ENCODE peak calls at places on chromosomes 2 and 18, in nine cellular contexts. One of them, this sample, is unnamed.

GRCh38 chr2:123164216-123164615 is 860.9 kb upstream of the CNTNAP5 start:
- DNase-seq in endothelial cell of umbilical vein: no peak
- DNase-seq in body of pancreas: no peak
- DNase-seq in stomach: no peak
- DNase-seq in prostate gland: no peak
- DNase-seq in uterus: no peak
- DNase-seq in right lobe of liver: no peak
- DNase-seq in K562: no peak
- DNase-seq in A549: no peak
- DNase-seq in this sample: no peak

GRCh38 chr18:54558609-54559585 is 32.1 kb upstream of the DYNAP start:
- DNase-seq in endothelial cell of umbilical vein: peak; percentile 25
- DNase-seq in body of pancreas: no peak
- DNase-seq in stomach: no peak
- DNase-seq in prostate gland: no peak
- DNase-seq in uterus: no peak
- DNase-seq in right lobe of liver: no peak
- DNase-seq in K562: peak; percentile 9
- DNase-seq in A549: peak; percentile 5
- DNase-seq in this sample: no peak

GRCh38 chr2:58137856-58138255 is 91.2 kb downstream of the VRK2 start:
- DNase-seq in endothelial cell of umbilical vein: peak; percentile 87
- DNase-seq in body of pancreas: no peak
- DNase-seq in stomach: no peak
- DNase-seq in prostate gland: no peak
- DNase-seq in uterus: no peak
- DNase-seq in right lobe of liver: no peak
- DNase-seq in K562: no peak
- DNase-seq in A549: no peak
- DNase-seq in this sample: no peak

GRCh38 chr2:177392373-177393246 is at the start of gene AGPS:
- DNase-seq in endothelial cell of umbilical vein: peak; percentile 72
- DNase-seq in body of pancreas: peak; percentile 84
- DNase-seq in stomach: peak; percentile 77
- DNase-seq in prostate gland: peak; percentile 22
- DNase-seq in uterus: peak; percentile 50
- DNase-seq in right lobe of liver: peak; percentile 85
- DNase-seq in K562: peak; percentile 90
- DNase-seq in A549: peak; percentile 59
- DNase-seq in this sample: peak; percentile 10

GRCh38 chr2:98412751-98413445 is 31.8 kb upstream of the INPP4A start:
- DNase-seq in endothelial cell of umbilical vein: peak; percentile 87
- DNase-seq in body of pancreas: peak; percentile 18
- DNase-seq in stomach: no peak
- DNase-seq in prostate gland: no peak
- DNase-seq in uterus: no peak
- DNase-seq in right lobe of liver: no peak
- DNase-seq in K562: peak; percentile 68
- DNase-seq in A549: peak; percentile 54
- DNase-seq in this sample: no peak

GRCh38 chr18:75854174-75854573 is 426.7 kb upstream of the SMIM21 start:
- DNase-seq in endothelial cell of umbilical vein: no peak
- DNase-seq in body of pancreas: no peak
- DNase-seq in stomach: no peak
- DNase-seq in prostate gland: no peak
- DNase-seq in uterus: no peak
- DNase-seq in right lobe of liver: no peak
- DNase-seq in K562: peak; percentile 17
- DNase-seq in A549: peak; percentile 5
- DNase-seq in this sample: no peak

GRCh38 chr2:54660752-54661151 is 62.7 kb upstream of the EML6 start:
- DNase-seq in endothelial cell of umbilical vein: no peak
- DNase-seq in body of pancreas: no peak
- DNase-seq in stomach: no peak
- DNase-seq in prostate gland: no peak
- DNase-seq in uterus: no peak
- DNase-seq in right lobe of liver: no peak
- DNase-seq in K562: no peak
- DNase-seq in A549: no peak
- DNase-seq in this sample: no peak

GRCh38 chr2:12155308-12156061 is 409.1 kb downstream of the LPIN1 start:
- DNase-seq in endothelial cell of umbilical vein: peak; percentile 97
- DNase-seq in body of pancreas: no peak
- DNase-seq in stomach: no peak
- DNase-seq in prostate gland: no peak
- DNase-seq in uterus: no peak
- DNase-seq in right lobe of liver: no peak
- DNase-seq in K562: no peak
- DNase-seq in A549: no peak
- DNase-seq in this sample: no peak

GRCh38 chr2:188028739-188029138 is 262.9 kb upstream of the GULP1 start:
- DNase-seq in endothelial cell of umbilical vein: no peak
- DNase-seq in body of pancreas: no peak
- DNase-seq in stomach: no peak
- DNase-seq in prostate gland: no peak
- DNase-seq in uterus: no peak
- DNase-seq in right lobe of liver: no peak
- DNase-seq in K562: no peak
- DNase-seq in A549: no peak
- DNase-seq in this sample: no peak

GRCh38 chr2:67566292-67566691 is 169.2 kb downstream of the ETAA1 start:
- DNase-seq in endothelial cell of umbilical vein: no peak
- DNase-seq in body of pancreas: no peak
- DNase-seq in stomach: peak; percentile 26
- DNase-seq in prostate gland: no peak
- DNase-seq in uterus: no peak
- DNase-seq in right lobe of liver: no peak
- DNase-seq in K562: no peak
- DNase-seq in A549: no peak
- DNase-seq in this sample: no peak

GRCh38 chr2:150485114-150485870 is 2.2 kb downstream of the RND3 start:
- DNase-seq in endothelial cell of umbilical vein: peak; percentile 67
- DNase-seq in body of pancreas: peak; percentile 80
- DNase-seq in stomach: peak; percentile 89
- DNase-seq in prostate gland: peak; percentile 90
- DNase-seq in uterus: peak; percentile 53
- DNase-seq in right lobe of liver: peak; percentile 87
- DNase-seq in K562: no peak
- DNase-seq in A549: peak; percentile 41
- DNase-seq in this sample: no peak

GRCh38 chr2:150487537-150488429 is at the start of gene RND3:
- DNase-seq in endothelial cell of umbilical vein: peak; percentile 99
- DNase-seq in body of pancreas: peak; percentile 95
- DNase-seq in stomach: peak; percentile 96
- DNase-seq in prostate gland: peak; percentile 99
- DNase-seq in uterus: peak; percentile 98
- DNase-seq in right lobe of liver: peak; percentile 94
- DNase-seq in K562: peak; percentile 58
- DNase-seq in A549: peak; percentile 86
- DNase-seq in this sample: peak; percentile 31

GRCh38 chr2:150484461-150484931 is 3.0 kb downstream of the RND3 start:
- DNase-seq in endothelial cell of umbilical vein: peak; percentile 37
- DNase-seq in body of pancreas: no peak
- DNase-seq in stomach: no peak
- DNase-seq in prostate gland: no peak
- DNase-seq in uterus: no peak
- DNase-seq in right lobe of liver: no peak
- DNase-seq in K562: no peak
- DNase-seq in A549: no peak
- DNase-seq in this sample: no peak

GRCh38 chr2:150486539-150487484 is 655 bp downstream of the RND3 start:
- DNase-seq in endothelial cell of umbilical vein: peak; percentile 43
- DNase-seq in body of pancreas: peak; percentile 34
- DNase-seq in stomach: peak; percentile 50
- DNase-seq in prostate gland: peak; percentile 51
- DNase-seq in uterus: peak; percentile 44
- DNase-seq in right lobe of liver: peak; percentile 27
- DNase-seq in K562: no peak
- DNase-seq in A549: no peak
- DNase-seq in this sample: no peak

DNA sequence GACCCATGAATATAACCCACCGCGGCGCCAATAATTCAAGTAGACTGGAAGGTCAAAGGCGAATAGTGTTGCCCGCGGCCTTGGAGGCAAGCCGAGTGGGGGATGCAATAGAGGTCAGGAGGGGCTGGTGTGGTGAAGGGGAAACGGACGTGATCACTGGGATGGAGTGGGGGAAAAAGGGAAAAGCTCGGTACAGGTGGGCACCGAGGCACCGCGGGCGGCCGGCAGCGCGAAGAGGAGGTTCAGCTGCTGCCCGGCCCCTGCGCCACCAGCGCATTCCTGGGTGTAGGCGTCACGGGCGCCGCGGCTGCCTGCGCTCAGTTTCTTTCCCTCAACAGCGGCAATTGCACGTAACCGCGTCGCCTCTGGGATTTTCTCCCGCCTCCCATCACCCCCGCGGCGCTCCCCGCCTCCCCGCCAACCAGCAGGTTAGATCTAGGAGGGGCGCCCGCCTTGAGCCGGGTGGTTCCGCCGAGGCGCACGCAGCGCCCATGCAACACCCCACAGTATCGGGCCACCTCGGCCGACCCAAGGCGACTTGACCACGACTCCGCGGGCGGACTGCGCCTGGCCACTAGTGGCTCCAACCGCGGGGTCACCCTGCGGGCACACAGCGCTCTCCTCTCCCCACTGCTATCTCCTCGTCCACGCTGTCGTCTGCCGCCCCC is 1.5 kb downstream of the RND3 start:
- DNase-seq in endothelial cell of umbilical vein: peak; percentile 60
- DNase-seq in body of pancreas: peak; percentile 73
- DNase-seq in stomach: peak; percentile 80
- DNase-seq in prostate gland: peak; percentile 66
- DNase-seq in uterus: peak; percentile 65
- DNase-seq in right lobe of liver: peak; percentile 77
- DNase-seq in K562: no peak
- DNase-seq in A549: peak; percentile 37
- DNase-seq in this sample: no peak
- TF ChIP-seq POLR2A in endothelial cell of umbilical vein: peak; percentile 33
- TF ChIP-seq POLR2A in body of pancreas: peak; percentile 75
- TF ChIP-seq POLR2A in stomach: no peak
- TF ChIP-seq POLR2A in prostate gland: peak; percentile 73
- TF ChIP-seq POLR2A in uterus: peak; percentile 61
- TF ChIP-seq POLR2A in right lobe of liver: peak; percentile 64
- TF ChIP-seq POLR2A in K562: no peak
- TF ChIP-seq POLR2A in A549: peak; percentile 25
- TF ChIP-seq POLR2A in this sample: peak; percentile 47

DNA sequence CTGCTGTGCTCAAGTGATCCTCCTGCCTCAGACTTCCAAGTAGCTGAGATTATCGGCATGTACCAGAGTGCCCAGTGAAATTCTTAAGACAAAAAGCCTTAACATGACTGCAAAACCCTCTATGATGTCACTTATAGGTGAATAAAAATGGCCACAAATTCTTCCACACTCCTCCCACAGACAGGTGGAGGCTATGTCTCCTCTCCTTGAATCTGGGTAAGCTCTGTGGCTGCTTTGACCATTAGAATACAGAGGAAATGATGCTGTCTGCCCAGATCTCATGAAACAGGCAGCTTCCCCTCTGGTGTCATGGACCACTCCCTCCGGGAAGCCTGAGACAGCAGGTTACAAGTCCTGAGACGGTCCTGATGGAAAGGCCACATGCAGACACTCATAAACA is 211.1 kb downstream of the TGIF1 start:
- DNase-seq in endothelial cell of umbilical vein: no peak
- DNase-seq in body of pancreas: no peak
- DNase-seq in stomach: no peak
- DNase-seq in prostate gland: no peak
- DNase-seq in uterus: no peak
- DNase-seq in right lobe of liver: no peak
- DNase-seq in K562: peak; percentile 53
- DNase-seq in A549: no peak
- DNase-seq in this sample: no peak
- H3K27ac ChIP-seq in endothelial cell of umbilical vein: no peak overlapping the region
- H3K27ac ChIP-seq in body of pancreas: no peak overlapping the region
- H3K27ac ChIP-seq in stomach: peak overlapping the region; percentile 2
- H3K27ac ChIP-seq in prostate gland: no peak overlapping the region
- H3K27ac ChIP-seq in uterus: no peak overlapping the region
- H3K27ac ChIP-seq in right lobe of liver: peak overlapping the region; percentile 47
- H3K27ac ChIP-seq in K562: peak overlapping the region; percentile 84
- H3K27ac ChIP-seq in A549: peak overlapping the region; percentile 87
- H3K27ac ChIP-seq in this sample: peak overlapping the region; percentile 31

DNA sequence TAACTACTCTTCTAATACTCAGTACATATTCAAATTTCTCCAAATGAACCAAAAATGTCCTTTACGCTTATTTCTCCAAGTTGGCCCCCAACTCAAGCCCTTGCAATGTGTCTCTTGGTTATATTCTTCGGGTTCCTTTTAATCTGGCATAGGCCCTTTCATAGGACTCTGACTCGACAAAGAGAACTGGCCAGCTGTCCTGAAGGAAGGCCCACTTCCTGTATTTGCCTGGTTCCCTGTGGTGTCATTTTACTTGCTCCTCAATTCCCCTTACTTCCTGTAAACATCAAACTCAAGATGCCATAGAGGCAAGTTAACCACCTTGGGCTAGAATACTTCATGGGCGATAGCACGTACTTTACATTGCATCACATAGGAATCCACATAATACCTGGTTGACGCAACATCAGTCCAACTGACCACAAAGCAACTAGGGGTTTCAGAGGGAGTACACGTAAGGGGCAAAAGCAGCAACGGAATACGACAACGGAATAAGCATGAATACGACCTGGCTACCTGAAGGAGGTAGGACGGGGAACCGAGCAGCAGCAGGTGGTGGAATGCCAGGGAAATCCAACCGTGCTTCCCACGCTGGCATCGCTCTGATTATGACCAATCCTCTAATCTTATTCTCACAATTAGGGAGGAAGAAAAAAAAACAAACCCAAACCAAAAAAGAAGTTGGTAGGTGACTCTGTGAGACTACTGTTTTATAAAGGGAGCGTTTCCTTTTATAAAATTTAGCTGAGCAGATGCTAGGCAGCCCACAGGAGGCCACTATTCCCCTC is 823 bp upstream of the GORASP2 start:
- DNase-seq in endothelial cell of umbilical vein: no peak
- DNase-seq in body of pancreas: peak; percentile 28
- DNase-seq in stomach: no peak
- DNase-seq in prostate gland: no peak
- DNase-seq in uterus: peak; percentile 24
- DNase-seq in right lobe of liver: no peak
- DNase-seq in K562: peak; percentile 40
- DNase-seq in A549: peak; percentile 18
- DNase-seq in this sample: no peak
- TF ChIP-seq POLR2A in endothelial cell of umbilical vein: no peak
- TF ChIP-seq POLR2A in body of pancreas: no peak
- TF ChIP-seq POLR2A in stomach: no peak
- TF ChIP-seq POLR2A in prostate gland: no peak
- TF ChIP-seq POLR2A in uterus: no peak
- TF ChIP-seq POLR2A in right lobe of liver: no peak
- TF ChIP-seq POLR2A in K562: no peak
- TF ChIP-seq POLR2A in A549: no peak
- TF ChIP-seq POLR2A in this sample: no peak

DNA sequence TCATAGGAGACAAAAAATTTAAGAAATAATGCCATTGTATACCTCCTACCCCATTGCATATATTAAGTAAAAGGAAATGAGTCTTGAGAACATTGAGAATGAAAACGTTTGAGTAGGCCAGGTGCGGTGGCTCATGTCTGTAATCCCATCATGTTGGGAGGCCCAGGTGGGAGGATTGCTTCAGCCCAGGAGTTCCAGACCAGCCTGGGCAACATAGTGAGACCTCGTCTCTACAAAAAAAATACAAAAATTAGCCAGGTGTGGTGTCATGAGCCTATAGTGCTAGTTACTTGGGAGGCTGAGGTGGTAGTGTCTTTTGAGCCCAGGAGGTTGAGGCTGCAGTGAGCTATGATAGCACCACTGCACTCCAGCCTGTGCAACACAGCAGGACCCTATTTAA is 107.7 kb upstream of the MGAT5 start:
- DNase-seq in endothelial cell of umbilical vein: no peak
- DNase-seq in body of pancreas: no peak
- DNase-seq in stomach: no peak
- DNase-seq in prostate gland: no peak
- DNase-seq in uterus: no peak
- DNase-seq in right lobe of liver: no peak
- DNase-seq in K562: no peak
- DNase-seq in A549: no peak
- DNase-seq in this sample: no peak
- H3K27ac ChIP-seq in endothelial cell of umbilical vein: no peak overlapping the region
- H3K27ac ChIP-seq in body of pancreas: no peak overlapping the region
- H3K27ac ChIP-seq in stomach: no peak overlapping the region
- H3K27ac ChIP-seq in prostate gland: no peak overlapping the region
- H3K27ac ChIP-seq in uterus: no peak overlapping the region
- H3K27ac ChIP-seq in right lobe of liver: no peak overlapping the region
- H3K27ac ChIP-seq in K562: no peak overlapping the region
- H3K27ac ChIP-seq in A549: no peak overlapping the region
- H3K27ac ChIP-seq in this sample: no peak overlapping the region

This sample was measured in esophagus squamous epithelium.